ENCODE peak calls at places on chromosomes 1 and 21, in eight cellular contexts. One of them, this sample, is unnamed.

GRCh38 chr1:240455228-240455821 is 156.6 kb downstream of the GREM2 start:
- DNase-seq in neural progenitor cell: peak
- DNase-seq in IMR-90: peak
- DNase-seq in AG04450: no peak
- DNase-seq in uterus: no peak
- DNase-seq in RWPE1: no peak
- DNase-seq in WERI-Rb-1: no peak
- DNase-seq in pancreas: no peak
- DNase-seq in this sample: no peak

GRCh38 chr21:44416193-44416592 is 39.1 kb upstream of the LRRC3 start:
- DNase-seq in neural progenitor cell: no peak
- DNase-seq in AG04450: no peak
- DNase-seq in IMR-90: no peak
- DNase-seq in RWPE1: no peak
- DNase-seq in pancreas: peak
- DNase-seq in WERI-Rb-1: peak
- DNase-seq in uterus: no peak
- DNase-seq in this sample: no peak

GRCh38 chr1:209158851-209159250 is 424.7 kb upstream of the CAMK1G start:
- DNase-seq in WERI-Rb-1: no peak
- DNase-seq in uterus: no peak
- DNase-seq in RWPE1: no peak
- DNase-seq in AG04450: no peak
- DNase-seq in IMR-90: no peak
- DNase-seq in pancreas: no peak
- DNase-seq in neural progenitor cell: no peak
- DNase-seq in this sample: no peak

GRCh38 chr1:96367791-96368190 is 353.8 kb upstream of the PTBP2 start:
- DNase-seq in IMR-90: peak
- DNase-seq in AG04450: no peak
- DNase-seq in uterus: no peak
- DNase-seq in RWPE1: no peak
- DNase-seq in pancreas: no peak
- DNase-seq in neural progenitor cell: no peak
- DNase-seq in WERI-Rb-1: no peak
- DNase-seq in this sample: no peak

GRCh38 chr1:18182518-18183160 is 75.0 kb downstream of the IGSF21 start:
- DNase-seq in neural progenitor cell: no peak
- DNase-seq in RWPE1: no peak
- DNase-seq in WERI-Rb-1: peak
- DNase-seq in AG04450: no peak
- DNase-seq in pancreas: no peak
- DNase-seq in IMR-90: no peak
- DNase-seq in uterus: no peak
- DNase-seq in this sample: no peak

GRCh38 chr1:22949807-22950462 is 22.7 kb downstream of the LACTBL1 start:
- DNase-seq in pancreas: no peak
- DNase-seq in AG04450: no peak
- DNase-seq in neural progenitor cell: no peak
- DNase-seq in uterus: no peak
- DNase-seq in RWPE1: no peak
- DNase-seq in IMR-90: peak
- DNase-seq in WERI-Rb-1: no peak
- DNase-seq in this sample: no peak

GRCh38 chr1:183454377-183454776 is 17.9 kb upstream of the SMG7 start:
- DNase-seq in AG04450: no peak
- DNase-seq in RWPE1: peak
- DNase-seq in IMR-90: no peak
- DNase-seq in neural progenitor cell: no peak
- DNase-seq in uterus: no peak
- DNase-seq in pancreas: no peak
- DNase-seq in WERI-Rb-1: no peak
- DNase-seq in this sample: no peak

GRCh38 chr1:185439727-185440415 is 122.8 kb upstream of the IVNS1ABP start:
- DNase-seq in neural progenitor cell: no peak
- DNase-seq in uterus: no peak
- DNase-seq in IMR-90: peak
- DNase-seq in WERI-Rb-1: no peak
- DNase-seq in AG04450: peak
- DNase-seq in pancreas: no peak
- DNase-seq in RWPE1: peak
- DNase-seq in this sample: no peak

GRCh38 chr1:162230096-162230495 is 146.6 kb downstream of the SPATA46 start:
- DNase-seq in RWPE1: no peak
- DNase-seq in neural progenitor cell: peak
- DNase-seq in AG04450: no peak
- DNase-seq in pancreas: peak
- DNase-seq in WERI-Rb-1: peak
- DNase-seq in uterus: no peak
- DNase-seq in IMR-90: no peak
- DNase-seq in this sample: peak

GRCh38 chr1:162232034-162232433 is 144.6 kb downstream of the SPATA46 start:
- DNase-seq in IMR-90: no peak
- DNase-seq in RWPE1: no peak
- DNase-seq in neural progenitor cell: no peak
- DNase-seq in pancreas: no peak
- DNase-seq in WERI-Rb-1: no peak
- DNase-seq in uterus: no peak
- DNase-seq in AG04450: no peak
- DNase-seq in this sample: no peak

GRCh38 chr1:162228586-162228985 is 148.1 kb downstream of the SPATA46 start:
- DNase-seq in IMR-90: no peak
- DNase-seq in uterus: no peak
- DNase-seq in neural progenitor cell: no peak
- DNase-seq in RWPE1: no peak
- DNase-seq in pancreas: no peak
- DNase-seq in AG04450: no peak
- DNase-seq in WERI-Rb-1: no peak
- DNase-seq in this sample: no peak

GRCh38 chr1:162229534-162229933 is 147.1 kb downstream of the SPATA46 start:
- DNase-seq in RWPE1: no peak
- DNase-seq in neural progenitor cell: no peak
- DNase-seq in AG04450: no peak
- DNase-seq in WERI-Rb-1: no peak
- DNase-seq in IMR-90: no peak
- DNase-seq in uterus: no peak
- DNase-seq in pancreas: no peak
- DNase-seq in this sample: no peak

DNA sequence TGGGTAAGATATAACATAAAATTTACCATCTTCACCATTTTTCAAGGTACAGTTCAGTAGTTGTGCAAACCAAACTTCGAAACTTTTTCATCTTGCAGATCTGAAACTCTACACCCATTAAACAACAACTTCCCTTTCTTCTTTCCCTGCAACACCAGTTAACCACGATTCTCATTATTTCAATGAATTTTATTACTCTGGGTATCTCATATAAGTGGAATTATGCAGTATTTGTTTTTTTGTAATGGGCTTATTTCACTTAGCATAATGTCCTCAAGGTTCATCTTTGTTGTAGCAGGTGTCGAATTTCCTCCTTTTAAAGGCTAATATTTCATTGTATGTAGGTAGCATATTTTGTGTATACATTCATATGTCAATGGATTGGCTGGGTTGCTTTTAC is 146.1 kb downstream of the SPATA46 start:
- DNase-seq in AG04450: no peak
- DNase-seq in uterus: no peak
- DNase-seq in pancreas: no peak
- DNase-seq in IMR-90: no peak
- DNase-seq in neural progenitor cell: no peak
- DNase-seq in RWPE1: no peak
- DNase-seq in WERI-Rb-1: no peak
- DNase-seq in this sample: no peak
- H3K27ac ChIP-seq in AG04450: no peak
- H3K27ac ChIP-seq in uterus: no peak
- H3K27ac ChIP-seq in pancreas: no peak
- H3K27ac ChIP-seq in IMR-90: no peak
- H3K27ac ChIP-seq in neural progenitor cell: no peak
- H3K27ac ChIP-seq in RWPE1: no peak
- H3K27ac ChIP-seq in WERI-Rb-1: no peak
- H3K27ac ChIP-seq in this sample: no peak

DNA sequence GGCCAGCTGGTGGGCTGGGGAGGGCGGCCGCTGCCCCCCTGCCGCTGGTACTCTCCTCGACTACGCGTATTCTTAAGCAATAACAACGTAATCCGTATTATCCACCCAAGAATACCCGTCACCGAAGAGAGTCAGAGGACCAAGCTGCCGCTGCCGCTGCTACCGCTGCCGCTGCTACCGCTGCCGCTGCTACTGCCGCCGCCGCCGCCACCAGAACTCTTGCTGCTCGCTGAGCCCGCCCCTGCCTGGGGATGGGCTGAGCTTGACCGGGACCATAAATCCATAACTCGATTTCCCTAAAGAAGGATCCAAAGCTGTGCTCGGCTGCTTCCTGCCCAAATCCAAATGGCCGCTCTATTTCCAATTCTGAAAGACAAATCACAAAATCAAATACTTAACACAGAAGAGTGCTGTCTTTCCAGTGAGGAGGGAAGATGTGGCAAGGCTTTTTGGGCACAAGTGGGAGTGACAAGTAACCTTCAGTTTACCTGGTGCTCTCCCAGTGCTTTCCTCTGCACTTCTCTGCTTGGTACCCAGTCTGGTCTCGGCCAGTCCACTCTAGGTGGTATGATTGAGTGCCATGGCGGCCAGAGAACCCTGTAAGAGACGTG is 125.3 kb upstream of the DPYD start:
- DNase-seq in IMR-90: peak
- DNase-seq in WERI-Rb-1: peak
- DNase-seq in neural progenitor cell: peak
- DNase-seq in pancreas: no peak
- DNase-seq in AG04450: no peak
- DNase-seq in RWPE1: peak
- DNase-seq in uterus: no peak
- DNase-seq in this sample: no peak
- H3K27ac ChIP-seq in IMR-90: peak
- H3K27ac ChIP-seq in WERI-Rb-1: no peak
- H3K27ac ChIP-seq in neural progenitor cell: no peak
- H3K27ac ChIP-seq in pancreas: no peak
- H3K27ac ChIP-seq in AG04450: no peak
- H3K27ac ChIP-seq in RWPE1: peak
- H3K27ac ChIP-seq in uterus: no peak
- H3K27ac ChIP-seq in this sample: no peak

GRCh38 chr1:245338485-245338877 is 183.7 kb downstream of the KIF26B start:
- DNase-seq in IMR-90: no peak
- DNase-seq in uterus: no peak
- DNase-seq in AG04450: no peak
- DNase-seq in RWPE1: no peak
- DNase-seq in neural progenitor cell: no peak
- DNase-seq in WERI-Rb-1: no peak
- DNase-seq in pancreas: no peak
- DNase-seq in this sample: no peak

GRCh38 chr1:245336149-245336983 is 181.6 kb downstream of the KIF26B start:
- DNase-seq in neural progenitor cell: no peak
- DNase-seq in IMR-90: no peak
- DNase-seq in AG04450: no peak
- DNase-seq in pancreas: no peak
- DNase-seq in uterus: no peak
- DNase-seq in WERI-Rb-1: no peak
- DNase-seq in RWPE1: peak
- DNase-seq in this sample: peak

GRCh38 chr1:245334827-245335490 is 180.2 kb downstream of the KIF26B start:
- DNase-seq in RWPE1: no peak
- DNase-seq in pancreas: no peak
- DNase-seq in uterus: no peak
- DNase-seq in IMR-90: no peak
- DNase-seq in WERI-Rb-1: no peak
- DNase-seq in neural progenitor cell: no peak
- DNase-seq in AG04450: no peak
- DNase-seq in this sample: no peak

GRCh38 chr1:245341738-245342137 is 187.0 kb downstream of the KIF26B start:
- DNase-seq in neural progenitor cell: no peak
- DNase-seq in WERI-Rb-1: no peak
- DNase-seq in IMR-90: no peak
- DNase-seq in RWPE1: no peak
- DNase-seq in uterus: no peak
- DNase-seq in pancreas: no peak
- DNase-seq in AG04450: no peak
- DNase-seq in this sample: no peak

DNA sequence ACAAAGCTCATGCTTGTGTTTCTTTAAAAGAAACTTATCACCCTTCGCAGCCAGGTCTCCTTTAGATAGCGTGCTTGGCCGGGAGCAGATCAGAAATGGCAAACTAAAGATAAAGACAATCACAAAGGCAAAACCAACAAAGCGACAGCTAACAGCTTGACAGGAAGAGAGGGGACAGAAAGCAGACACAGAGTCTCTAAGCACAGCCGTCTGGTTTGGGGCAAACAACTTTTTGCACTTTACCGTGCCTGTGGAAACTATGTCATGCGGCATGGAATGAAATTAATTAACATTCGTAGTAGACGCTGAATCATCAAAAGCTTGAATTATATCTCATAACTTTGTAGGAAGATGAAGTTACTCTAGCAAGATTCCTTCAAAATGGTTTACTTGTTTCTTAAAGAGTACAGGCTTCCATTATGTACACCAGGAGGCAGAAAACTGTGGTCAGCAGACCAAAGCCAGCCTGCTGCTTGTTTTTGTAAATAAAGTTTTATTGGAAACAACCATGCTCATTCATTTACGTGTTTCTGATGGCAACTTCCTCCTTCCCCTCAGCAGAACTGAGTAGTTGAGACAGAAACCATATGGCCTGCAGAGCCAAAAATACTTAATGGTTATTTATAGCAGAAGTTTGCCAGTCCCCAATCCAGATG is 183.2 kb downstream of the KIF26B start:
- DNase-seq in WERI-Rb-1: no peak
- DNase-seq in RWPE1: no peak
- DNase-seq in neural progenitor cell: no peak
- DNase-seq in AG04450: peak
- DNase-seq in pancreas: no peak
- DNase-seq in uterus: no peak
- DNase-seq in IMR-90: no peak
- DNase-seq in this sample: peak
- H3K27ac ChIP-seq in WERI-Rb-1: no peak
- H3K27ac ChIP-seq in RWPE1: no peak
- H3K27ac ChIP-seq in neural progenitor cell: no peak
- H3K27ac ChIP-seq in AG04450: no peak
- H3K27ac ChIP-seq in pancreas: no peak
- H3K27ac ChIP-seq in uterus: no peak
- H3K27ac ChIP-seq in IMR-90: no peak
- H3K27ac ChIP-seq in this sample: peak

DNA sequence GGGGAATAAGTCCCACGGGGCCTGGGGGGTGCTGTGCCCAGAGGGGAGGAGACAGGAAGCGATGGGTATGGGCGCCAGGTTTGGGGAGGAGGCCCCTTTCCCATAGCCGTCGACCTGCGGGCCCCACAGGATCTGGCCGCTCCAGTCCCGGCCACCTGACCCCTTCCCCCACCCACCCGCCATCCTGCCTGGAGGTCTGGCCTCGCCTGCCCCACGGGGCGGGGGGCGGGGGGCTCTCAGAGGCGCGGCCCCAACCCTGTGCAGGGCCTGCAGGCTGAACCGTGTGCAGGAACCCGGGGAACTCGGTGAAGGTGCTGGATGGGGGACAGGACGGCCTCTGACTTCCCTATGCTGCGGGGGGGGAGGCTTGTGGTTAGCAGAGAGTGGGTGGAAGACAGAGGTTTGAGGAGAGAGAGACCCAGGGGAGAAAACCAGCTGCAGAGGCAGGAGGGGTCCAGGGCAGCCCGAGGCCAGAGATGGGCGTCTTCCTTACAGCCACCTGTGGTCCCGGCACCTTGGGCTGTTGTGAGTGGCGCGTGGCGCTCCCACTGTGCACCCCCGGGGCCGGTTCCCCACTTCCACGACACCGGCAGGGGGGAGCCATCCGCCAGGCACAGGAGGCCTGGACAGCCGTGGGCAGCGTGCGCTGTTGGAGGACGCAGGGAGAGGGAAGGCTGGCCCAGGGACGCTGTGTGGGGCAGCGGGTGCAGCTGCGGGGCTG is 2.5 kb upstream of the TNFRSF18 start:
- DNase-seq in neural progenitor cell: no peak
- DNase-seq in WERI-Rb-1: no peak
- DNase-seq in pancreas: no peak
- DNase-seq in IMR-90: peak
- DNase-seq in RWPE1: no peak
- DNase-seq in uterus: no peak
- DNase-seq in AG04450: no peak
- DNase-seq in this sample: no peak
- H3K27ac ChIP-seq in neural progenitor cell: no peak
- H3K27ac ChIP-seq in WERI-Rb-1: no peak
- H3K27ac ChIP-seq in pancreas: no peak
- H3K27ac ChIP-seq in IMR-90: peak
- H3K27ac ChIP-seq in RWPE1: peak
- H3K27ac ChIP-seq in uterus: no peak
- H3K27ac ChIP-seq in AG04450: peak
- H3K27ac ChIP-seq in this sample: no peak

This sample was measured in stomach.